ENCODE peak calls at places on chromosomes 4 and X, in six cellular contexts. One of them, this sample, is unnamed.

GRCh38 chr4:157907224-157907623 is 265.6 kb downstream of the GASK1B start:
- DNase-seq in K562: no peak
- DNase-seq in H1: no peak
- DNase-seq in HepG2: no peak
- DNase-seq in GM12878: no peak
- DNase-seq in A549: no peak
- DNase-seq in this sample: no peak

GRCh38 chr4:75653845-75654503 is 19.2 kb downstream of the G3BP2 start:
- DNase-seq in H1: no peak
- DNase-seq in GM12878: no peak
- DNase-seq in HepG2: peak; percentile 51
- DNase-seq in A549: peak; percentile 53
- DNase-seq in K562: peak; percentile 21
- DNase-seq in this sample: peak; percentile 39

GRCh38 chr4:80709082-80709869 is 321.2 kb upstream of the BMP3 start:
- DNase-seq in A549: no peak
- DNase-seq in HepG2: no peak
- DNase-seq in GM12878: no peak
- DNase-seq in K562: no peak
- DNase-seq in H1: no peak
- DNase-seq in this sample: no peak

GRCh38 chr4:122764808-122765189 is 32.3 kb downstream of the BBS12 start:
- DNase-seq in A549: peak; percentile 47
- DNase-seq in HepG2: no peak
- DNase-seq in GM12878: no peak
- DNase-seq in H1: no peak
- DNase-seq in K562: no peak
- DNase-seq in this sample: no peak

GRCh38 chrX:154534526-154535322 is 11.9 kb downstream of the G6PD start:
- DNase-seq in GM12878: peak; percentile 38
- DNase-seq in A549: peak; percentile 89
- DNase-seq in HepG2: peak; percentile 56
- DNase-seq in H1: peak; percentile 54
- DNase-seq in K562: peak; percentile 75
- DNase-seq in this sample: peak; percentile 95

GRCh38 chr4:70768301-70768948 is 46.7 kb downstream of the RUFY3 start:
- DNase-seq in GM12878: no peak
- DNase-seq in HepG2: no peak
- DNase-seq in A549: no peak
- DNase-seq in K562: no peak
- DNase-seq in H1: no peak
- DNase-seq in this sample: no peak

GRCh38 chr4:127209580-127210095 is 423.1 kb upstream of the INTU start:
- DNase-seq in K562: no peak
- DNase-seq in GM12878: no peak
- DNase-seq in A549: no peak
- DNase-seq in H1: no peak
- DNase-seq in HepG2: no peak
- DNase-seq in this sample: no peak

GRCh38 chr4:17478073-17478472 is 33.8 kb downstream of the QDPR start:
- DNase-seq in A549: no peak
- DNase-seq in GM12878: no peak
- DNase-seq in K562: no peak
- DNase-seq in H1: no peak
- DNase-seq in HepG2: peak; percentile 25
- DNase-seq in this sample: no peak

GRCh38 chrX:149712831-149713230 is 971 bp downstream of the MAGEA11 start:
- DNase-seq in K562: no peak
- DNase-seq in GM12878: no peak
- DNase-seq in A549: no peak
- DNase-seq in HepG2: no peak
- DNase-seq in H1: no peak
- DNase-seq in this sample: no peak

GRCh38 chr4:128068927-128069326 is 7.8 kb downstream of the LARP1B start:
- DNase-seq in K562: peak; percentile 35
- DNase-seq in A549: peak; percentile 72
- DNase-seq in H1: no peak
- DNase-seq in HepG2: peak; percentile 29
- DNase-seq in GM12878: no peak
- DNase-seq in this sample: peak; percentile 24

GRCh38 chrX:33188286-33188685 is 23.1 kb downstream of the DMD start:
- DNase-seq in H1: no peak
- DNase-seq in HepG2: no peak
- DNase-seq in A549: no peak
- DNase-seq in K562: no peak
- DNase-seq in GM12878: no peak
- DNase-seq in this sample: no peak

GRCh38 chr4:187103351-187103750 is 379.7 kb upstream of the FAT1 start:
- DNase-seq in K562: no peak
- DNase-seq in HepG2: no peak
- DNase-seq in A549: no peak
- DNase-seq in H1: no peak
- DNase-seq in GM12878: no peak
- DNase-seq in this sample: no peak

GRCh38 chrX:22135171-22135711 is 103.1 kb downstream of the PHEX start:
- DNase-seq in A549: peak; percentile 37
- DNase-seq in H1: no peak
- DNase-seq in HepG2: no peak
- DNase-seq in K562: no peak
- DNase-seq in GM12878: no peak
- DNase-seq in this sample: no peak

GRCh38 chr4:186027405-186027804 is 41.6 kb upstream of the TLR3 start:
- DNase-seq in H1: no peak
- DNase-seq in GM12878: no peak
- DNase-seq in A549: no peak
- DNase-seq in HepG2: no peak
- DNase-seq in K562: no peak
- DNase-seq in this sample: no peak

GRCh38 chrX:110665636-110666035 is 130.0 kb downstream of the CHRDL1 start:
- DNase-seq in A549: peak; percentile 21
- DNase-seq in K562: peak; percentile 8
- DNase-seq in H1: no peak
- DNase-seq in GM12878: no peak
- DNase-seq in HepG2: peak; percentile 7
- DNase-seq in this sample: peak; percentile 20

GRCh38 chr4:180913750-180914149 is 1329.5 kb upstream of the TENM3 start:
- DNase-seq in HepG2: no peak
- DNase-seq in H1: no peak
- DNase-seq in GM12878: no peak
- DNase-seq in K562: no peak
- DNase-seq in A549: no peak
- DNase-seq in this sample: no peak

GRCh38 chr4:119100640-119101039 is 35.0 kb upstream of the MYOZ2 start:
- DNase-seq in K562: no peak
- DNase-seq in GM12878: no peak
- DNase-seq in A549: no peak
- DNase-seq in HepG2: no peak
- DNase-seq in H1: no peak
- DNase-seq in this sample: no peak

GRCh38 chr4:185318679-185319078 is 77.0 kb downstream of the LRP2BP start:
- DNase-seq in A549: peak; percentile 50
- DNase-seq in HepG2: peak; percentile 81
- DNase-seq in K562: peak; percentile 27
- DNase-seq in H1: no peak
- DNase-seq in GM12878: no peak
- DNase-seq in this sample: no peak

GRCh38 chr4:139866270-139866962 is 200.8 kb downstream of the MGST2 start:
- DNase-seq in A549: no peak
- DNase-seq in GM12878: no peak
- DNase-seq in H1: no peak
- DNase-seq in HepG2: no peak
- DNase-seq in K562: no peak
- DNase-seq in this sample: peak; percentile 65

GRCh38 chr4:15130441-15130840 is 128.2 kb downstream of the CPEB2 start:
- DNase-seq in K562: no peak
- DNase-seq in HepG2: no peak
- DNase-seq in H1: no peak
- DNase-seq in GM12878: no peak
- DNase-seq in A549: no peak
- DNase-seq in this sample: no peak

GRCh38 chr4:96602661-96603060 is 762.8 kb downstream of the PDHA2 start:
- DNase-seq in H1: no peak
- DNase-seq in K562: no peak
- DNase-seq in HepG2: no peak
- DNase-seq in A549: no peak
- DNase-seq in GM12878: no peak
- DNase-seq in this sample: no peak

GRCh38 chr4:96593422-96593821 is 753.5 kb downstream of the PDHA2 start:
- DNase-seq in GM12878: no peak
- DNase-seq in H1: no peak
- DNase-seq in A549: no peak
- DNase-seq in K562: no peak
- DNase-seq in HepG2: peak; percentile 23
- DNase-seq in this sample: no peak

GRCh38 chr4:96603635-96604034 is 763.7 kb downstream of the PDHA2 start:
- DNase-seq in K562: no peak
- DNase-seq in A549: no peak
- DNase-seq in GM12878: no peak
- DNase-seq in H1: no peak
- DNase-seq in HepG2: no peak
- DNase-seq in this sample: peak; percentile 15

GRCh38 chr4:96599752-96600151 is 759.9 kb downstream of the PDHA2 start:
- DNase-seq in H1: no peak
- DNase-seq in K562: no peak
- DNase-seq in HepG2: no peak
- DNase-seq in GM12878: no peak
- DNase-seq in A549: no peak
- DNase-seq in this sample: no peak

DNA sequence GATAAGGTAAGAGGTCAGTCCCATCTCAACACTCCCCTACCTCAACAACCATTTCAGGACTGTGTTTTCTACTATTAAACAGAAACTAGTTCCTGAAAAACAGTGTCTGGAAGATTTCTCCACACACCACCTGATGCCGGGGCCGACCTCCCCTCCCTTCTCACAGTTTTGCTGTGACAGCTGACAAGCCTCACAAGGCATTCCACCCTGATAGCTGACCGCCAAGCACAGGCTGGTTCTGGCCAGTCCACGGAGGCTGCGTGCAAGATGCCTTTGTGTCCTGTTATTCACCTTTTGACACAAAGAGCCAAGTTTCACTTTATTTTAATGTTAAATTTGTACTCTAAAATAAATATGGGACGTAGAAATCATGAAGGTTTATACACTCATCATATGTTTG is 758.6 kb downstream of the PDHA2 start:
- DNase-seq in GM12878: no peak
- DNase-seq in A549: no peak
- DNase-seq in HepG2: no peak
- DNase-seq in H1: no peak
- DNase-seq in K562: no peak
- DNase-seq in this sample: no peak
- TF ChIP-seq CHD2 in GM12878: no peak
- TF ChIP-seq CHD2 in A549: no peak
- TF ChIP-seq CHD2 in HepG2: no peak
- TF ChIP-seq CHD2 in H1: no peak
- TF ChIP-seq CHD2 in K562: no peak
- TF ChIP-seq CHD2 in this sample: no peak

GRCh38 chr4:106864231-106864630 is 171.9 kb downstream of the DKK2 start:
- DNase-seq in HepG2: no peak
- DNase-seq in GM12878: no peak
- DNase-seq in H1: no peak
- DNase-seq in K562: no peak
- DNase-seq in A549: no peak
- DNase-seq in this sample: no peak

GRCh38 chr4:106869551-106869950 is 166.6 kb downstream of the DKK2 start:
- DNase-seq in HepG2: no peak
- DNase-seq in K562: no peak
- DNase-seq in H1: no peak
- DNase-seq in GM12878: no peak
- DNase-seq in A549: no peak
- DNase-seq in this sample: no peak

DNA sequence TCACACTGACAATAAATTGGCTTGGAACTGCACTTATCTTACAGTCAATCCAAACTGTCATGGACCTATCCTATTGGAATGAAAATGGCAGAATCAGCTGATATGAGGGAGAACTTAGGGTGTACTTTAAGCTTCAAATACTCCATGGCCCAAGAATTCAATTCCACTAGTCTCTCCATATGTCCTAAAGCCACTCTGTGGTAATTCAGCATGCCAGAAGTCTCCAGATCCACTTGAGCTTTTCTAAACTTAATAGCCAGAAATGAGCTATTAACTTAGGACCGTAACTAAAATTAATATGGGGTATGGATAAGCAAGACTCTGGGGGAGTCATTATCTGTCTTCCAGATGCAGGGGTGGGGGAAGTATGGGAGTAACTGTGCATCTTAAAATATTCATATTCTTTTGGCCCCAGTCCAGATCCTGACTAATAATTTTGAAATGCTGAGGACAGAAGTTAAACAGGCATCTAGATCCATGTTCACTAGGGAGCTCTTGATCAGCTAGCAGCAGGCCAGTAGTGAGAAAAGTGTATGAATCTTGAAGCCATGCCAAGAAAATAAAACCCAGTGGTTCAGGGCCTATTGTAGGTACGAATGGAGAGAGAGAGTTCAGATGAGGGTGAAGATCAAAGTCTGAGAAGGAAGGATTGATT is 167.6 kb downstream of the DKK2 start:
- DNase-seq in K562: no peak
- DNase-seq in GM12878: no peak
- DNase-seq in H1: no peak
- DNase-seq in HepG2: no peak
- DNase-seq in A549: no peak
- DNase-seq in this sample: no peak
- TF ChIP-seq CHD2 in K562: no peak
- TF ChIP-seq CHD2 in GM12878: no peak
- TF ChIP-seq CHD2 in H1: no peak
- TF ChIP-seq CHD2 in HepG2: no peak
- TF ChIP-seq CHD2 in A549: no peak
- TF ChIP-seq CHD2 in this sample: no peak

GRCh38 chr4:106717094-106717493 is 319.0 kb downstream of the DKK2 start:
- DNase-seq in GM12878: no peak
- DNase-seq in HepG2: no peak
- DNase-seq in H1: no peak
- DNase-seq in A549: no peak
- DNase-seq in K562: no peak
- DNase-seq in this sample: no peak
- TF ChIP-seq CHD2 in GM12878: no peak
- TF ChIP-seq CHD2 in HepG2: no peak
- TF ChIP-seq CHD2 in H1: no peak
- TF ChIP-seq CHD2 in A549: no peak
- TF ChIP-seq CHD2 in K562: no peak
- TF ChIP-seq CHD2 in this sample: no peak

GRCh38 chr4:165209796-165210195 is 2.4 kb downstream of the KLHL2 start:
- DNase-seq in H1: no peak
- DNase-seq in K562: no peak
- DNase-seq in A549: no peak
- DNase-seq in GM12878: no peak
- DNase-seq in HepG2: no peak
- DNase-seq in this sample: no peak

GRCh38 chr4:165208741-165209388 is 1.5 kb downstream of the KLHL2 start:
- DNase-seq in K562: no peak
- DNase-seq in H1: no peak
- DNase-seq in A549: no peak
- DNase-seq in HepG2: no peak
- DNase-seq in GM12878: no peak
- DNase-seq in this sample: no peak

GRCh38 chr4:165207016-165207430 is 338 bp upstream of the KLHL2 start:
- DNase-seq in GM12878: no peak
- DNase-seq in HepG2: no peak
- DNase-seq in H1: no peak
- DNase-seq in A549: peak; percentile 11
- DNase-seq in K562: no peak
- DNase-seq in this sample: no peak

GRCh38 chr4:165208322-165208652 is 926 bp downstream of the KLHL2 start:
- DNase-seq in K562: no peak
- DNase-seq in HepG2: no peak
- DNase-seq in GM12878: no peak
- DNase-seq in A549: no peak
- DNase-seq in H1: no peak
- DNase-seq in this sample: no peak

GRCh38 chr4:165207431-165208321 is at the start of gene KLHL2:
- DNase-seq in GM12878: no peak
- DNase-seq in HepG2: peak; percentile 49
- DNase-seq in H1: no peak
- DNase-seq in A549: peak; percentile 55
- DNase-seq in K562: peak; percentile 84
- DNase-seq in this sample: peak; percentile 95
- TF ChIP-seq CHD2 in GM12878: no peak
- TF ChIP-seq CHD2 in HepG2: no peak
- TF ChIP-seq CHD2 in H1: no peak
- TF ChIP-seq CHD2 in A549: no peak
- TF ChIP-seq CHD2 in K562: no peak
- TF ChIP-seq CHD2 in this sample: no peak

This sample was measured in SK-N-SH.